ENCODE peak calls at places on chromosomes 16 and 17, in eight cellular contexts. One of them, this sample, is unnamed.
A peak's percentile ranks its signal among the peaks of the same experiment; 100 is the strongest.

GRCh38 chr17:32546031-32546444 is 59.2 kb downstream of the CDK5R1 start:
- DNase-seq in esophagus squamous epithelium: no peak
- DNase-seq in uterus: no peak
- DNase-seq in breast epithelium: no peak
- DNase-seq in ovary: no peak
- DNase-seq in gastrocnemius medialis: no peak
- DNase-seq in sigmoid colon: no peak
- DNase-seq in heart left ventricle: no peak
- DNase-seq in this sample: no peak

GRCh38 chr17:17054636-17055035 is 12.4 kb downstream of the MPRIP start:
- DNase-seq in gastrocnemius medialis: no peak
- DNase-seq in uterus: no peak
- DNase-seq in sigmoid colon: peak; percentile 34
- DNase-seq in esophagus squamous epithelium: no peak
- DNase-seq in heart left ventricle: no peak
- DNase-seq in ovary: no peak
- DNase-seq in breast epithelium: no peak
- DNase-seq in this sample: no peak

GRCh38 chr17:4908301-4908700 is 5.4 kb upstream of the CHRNE start:
- DNase-seq in esophagus squamous epithelium: no peak
- DNase-seq in heart left ventricle: no peak
- DNase-seq in sigmoid colon: no peak
- DNase-seq in breast epithelium: peak; percentile 81
- DNase-seq in gastrocnemius medialis: no peak
- DNase-seq in uterus: no peak
- DNase-seq in ovary: no peak
- DNase-seq in this sample: no peak

GRCh38 chr16:19704321-19705130 is 13.5 kb downstream of the KNOP1 start:
- DNase-seq in gastrocnemius medialis: peak; percentile 64
- DNase-seq in esophagus squamous epithelium: no peak
- DNase-seq in breast epithelium: no peak
- DNase-seq in ovary: peak; percentile 62
- DNase-seq in sigmoid colon: peak; percentile 69
- DNase-seq in uterus: no peak
- DNase-seq in heart left ventricle: no peak
- DNase-seq in this sample: no peak

GRCh38 chr16:23174622-23175021 is 7.9 kb upstream of the SCNN1G start:
- DNase-seq in esophagus squamous epithelium: no peak
- DNase-seq in breast epithelium: no peak
- DNase-seq in heart left ventricle: no peak
- DNase-seq in sigmoid colon: no peak
- DNase-seq in uterus: no peak
- DNase-seq in ovary: no peak
- DNase-seq in gastrocnemius medialis: no peak
- DNase-seq in this sample: no peak

GRCh38 chr16:57610611-57611010 is 17.8 kb upstream of the ADGRG1 start:
- DNase-seq in gastrocnemius medialis: no peak
- DNase-seq in uterus: no peak
- DNase-seq in esophagus squamous epithelium: no peak
- DNase-seq in breast epithelium: no peak
- DNase-seq in heart left ventricle: no peak
- DNase-seq in ovary: no peak
- DNase-seq in sigmoid colon: peak; percentile 30
- DNase-seq in this sample: no peak

GRCh38 chr16:19086322-19087199 is 19.1 kb downstream of the COQ7 start:
- DNase-seq in ovary: peak; percentile 79
- DNase-seq in breast epithelium: peak; percentile 63
- DNase-seq in esophagus squamous epithelium: no peak
- DNase-seq in heart left ventricle: peak; percentile 88
- DNase-seq in uterus: peak; percentile 73
- DNase-seq in sigmoid colon: peak; percentile 90
- DNase-seq in gastrocnemius medialis: peak; percentile 75
- DNase-seq in this sample: no peak

GRCh38 chr16:68360971-68361370 is 50.2 kb downstream of the PRMT7 start:
- DNase-seq in heart left ventricle: no peak
- DNase-seq in breast epithelium: no peak
- DNase-seq in uterus: no peak
- DNase-seq in ovary: no peak
- DNase-seq in esophagus squamous epithelium: no peak
- DNase-seq in gastrocnemius medialis: no peak
- DNase-seq in sigmoid colon: no peak
- DNase-seq in this sample: no peak

GRCh38 chr17:78185981-78186688 is 717 bp downstream of the TK1 start:
- DNase-seq in ovary: no peak
- DNase-seq in sigmoid colon: no peak
- DNase-seq in esophagus squamous epithelium: no peak
- DNase-seq in uterus: peak; percentile 31
- DNase-seq in breast epithelium: no peak
- DNase-seq in heart left ventricle: peak; percentile 64
- DNase-seq in gastrocnemius medialis: no peak
- DNase-seq in this sample: no peak

GRCh38 chr16:66369055-66369592 is 2.6 kb downstream of the CDH5 start:
- DNase-seq in uterus: peak; percentile 38
- DNase-seq in gastrocnemius medialis: no peak
- DNase-seq in sigmoid colon: no peak
- DNase-seq in breast epithelium: no peak
- DNase-seq in esophagus squamous epithelium: no peak
- DNase-seq in ovary: no peak
- DNase-seq in heart left ventricle: peak; percentile 63
- DNase-seq in this sample: no peak

GRCh38 chr16:17560548-17560947 is 89.8 kb upstream of the XYLT1 start:
- DNase-seq in breast epithelium: no peak
- DNase-seq in heart left ventricle: no peak
- DNase-seq in esophagus squamous epithelium: no peak
- DNase-seq in gastrocnemius medialis: no peak
- DNase-seq in sigmoid colon: no peak
- DNase-seq in ovary: no peak
- DNase-seq in uterus: no peak
- DNase-seq in this sample: no peak

GRCh38 chr17:22253007-22253406 is 560.7 kb downstream of the KCNJ18 start:
- DNase-seq in ovary: no peak
- DNase-seq in esophagus squamous epithelium: no peak
- DNase-seq in breast epithelium: no peak
- DNase-seq in heart left ventricle: no peak
- DNase-seq in sigmoid colon: no peak
- DNase-seq in gastrocnemius medialis: no peak
- DNase-seq in uterus: no peak
- DNase-seq in this sample: no peak

GRCh38 chr17:14373587-14374259 is 72.8 kb downstream of the HS3ST3B1 start:
- DNase-seq in heart left ventricle: no peak
- DNase-seq in esophagus squamous epithelium: no peak
- DNase-seq in ovary: no peak
- DNase-seq in breast epithelium: no peak
- DNase-seq in gastrocnemius medialis: no peak
- DNase-seq in sigmoid colon: no peak
- DNase-seq in uterus: no peak
- DNase-seq in this sample: no peak

GRCh38 chr17:48051706-48052486 is 3.7 kb downstream of the NFE2L1 start:
- DNase-seq in esophagus squamous epithelium: no peak
- DNase-seq in uterus: peak; percentile 91
- DNase-seq in heart left ventricle: peak; percentile 85
- DNase-seq in ovary: peak; percentile 85
- DNase-seq in gastrocnemius medialis: peak; percentile 96
- DNase-seq in sigmoid colon: peak; percentile 81
- DNase-seq in breast epithelium: peak; percentile 77
- DNase-seq in this sample: no peak

GRCh38 chr16:865026-865425 is 64.5 kb upstream of the GNG13 start:
- DNase-seq in gastrocnemius medialis: no peak
- DNase-seq in uterus: no peak
- DNase-seq in heart left ventricle: no peak
- DNase-seq in esophagus squamous epithelium: no peak
- DNase-seq in sigmoid colon: no peak
- DNase-seq in ovary: no peak
- DNase-seq in breast epithelium: no peak
- DNase-seq in this sample: no peak

DNA sequence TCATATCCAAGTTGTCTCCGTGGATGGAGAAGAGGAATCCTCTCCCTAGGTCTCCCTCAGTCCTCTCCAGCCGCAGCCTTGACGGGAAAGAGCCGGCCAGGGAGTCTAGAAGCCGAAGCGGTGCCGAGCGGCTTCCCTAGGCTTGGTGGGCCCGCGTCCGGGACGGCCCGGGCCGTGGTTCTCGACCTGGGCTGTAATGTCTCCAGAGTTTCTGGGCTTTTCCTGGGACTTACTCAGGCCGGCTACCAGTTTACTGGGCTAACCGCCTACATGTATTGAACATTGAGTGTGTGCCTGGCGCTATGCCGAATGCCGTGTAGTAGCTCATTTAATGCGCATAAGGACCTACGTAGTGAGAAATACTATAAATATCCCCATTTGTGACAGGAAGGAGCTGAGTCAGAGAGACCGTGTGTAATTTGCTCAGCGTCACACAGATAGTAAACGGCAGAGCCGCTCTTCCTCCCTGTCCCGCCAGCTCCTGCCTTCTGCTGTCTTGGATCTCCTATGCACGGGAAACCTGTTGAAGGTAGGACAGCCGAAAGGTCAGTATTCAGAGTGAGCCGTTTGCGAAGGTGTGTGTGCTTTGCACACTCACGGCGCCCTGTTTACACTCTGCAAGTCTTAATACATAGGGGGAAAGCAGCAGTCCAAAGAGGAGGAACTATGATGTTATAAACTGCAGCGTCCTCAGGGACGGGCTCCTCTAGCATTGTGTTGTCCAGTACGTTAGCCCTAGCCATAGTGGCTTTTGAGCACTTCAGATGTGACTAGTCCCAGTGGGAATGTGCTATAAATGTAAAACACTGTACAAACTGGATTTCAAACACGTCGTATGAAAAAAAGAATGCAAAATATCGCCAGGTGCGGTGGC is 723 bp upstream of the SPAG5 start:
- DNase-seq in breast epithelium: peak; percentile 34
- DNase-seq in gastrocnemius medialis: peak; percentile 43
- DNase-seq in uterus: peak; percentile 73
- DNase-seq in esophagus squamous epithelium: no peak
- DNase-seq in heart left ventricle: peak; percentile 61
- DNase-seq in sigmoid colon: peak; percentile 87
- DNase-seq in ovary: peak; percentile 80
- DNase-seq in this sample: peak; percentile 90
- TF ChIP-seq POLR2A in breast epithelium: no peak
- TF ChIP-seq POLR2A in gastrocnemius medialis: no peak
- TF ChIP-seq POLR2A in uterus: peak; percentile 18
- TF ChIP-seq POLR2A in esophagus squamous epithelium: no peak
- TF ChIP-seq POLR2A in heart left ventricle: no peak
- TF ChIP-seq POLR2A in sigmoid colon: no peak
- TF ChIP-seq POLR2A in ovary: no peak
- TF ChIP-seq POLR2A in this sample: no peak

GRCh38 chr17:7043544-7044268 is at the start of gene SLC16A11:
- DNase-seq in sigmoid colon: no peak
- DNase-seq in uterus: no peak
- DNase-seq in esophagus squamous epithelium: no peak
- DNase-seq in heart left ventricle: peak; percentile 63
- DNase-seq in gastrocnemius medialis: no peak
- DNase-seq in ovary: peak; percentile 42
- DNase-seq in breast epithelium: no peak
- DNase-seq in this sample: no peak
- H3K27me3 ChIP-seq in sigmoid colon: peaks cover 36% of the 10 kb centered on the region
- H3K27me3 ChIP-seq in uterus: peaks cover 15% of the 10 kb centered on the region
- H3K27me3 ChIP-seq in esophagus squamous epithelium: peaks cover 4% of the 10 kb centered on the region
- H3K27me3 ChIP-seq in heart left ventricle: peaks cover 20% of the 10 kb centered on the region
- H3K27me3 ChIP-seq in gastrocnemius medialis: peaks cover 21% of the 10 kb centered on the region
- H3K27me3 ChIP-seq in ovary: peaks cover 4% of the 10 kb centered on the region
- H3K27me3 ChIP-seq in breast epithelium: no peaks in the 10 kb centered on the region
- H3K27me3 ChIP-seq in this sample: no peaks in the 10 kb centered on the region

GRCh38 chr17:81404557-81405165 is 9.4 kb downstream of the BAHCC1 start:
- DNase-seq in gastrocnemius medialis: peak; percentile 66
- DNase-seq in breast epithelium: no peak
- DNase-seq in ovary: no peak
- DNase-seq in uterus: peak; percentile 72
- DNase-seq in heart left ventricle: peak; percentile 57
- DNase-seq in sigmoid colon: no peak
- DNase-seq in esophagus squamous epithelium: no peak
- DNase-seq in this sample: no peak
- TF ChIP-seq POLR2A in gastrocnemius medialis: peak; percentile 61
- TF ChIP-seq POLR2A in breast epithelium: no peak
- TF ChIP-seq POLR2A in ovary: no peak
- TF ChIP-seq POLR2A in uterus: no peak
- TF ChIP-seq POLR2A in heart left ventricle: peak; percentile 17
- TF ChIP-seq POLR2A in sigmoid colon: no peak
- TF ChIP-seq POLR2A in esophagus squamous epithelium: no peak
- TF ChIP-seq POLR2A in this sample: no peak

GRCh38 chr17:76972046-76972641 is 103.9 kb downstream of the MGAT5B start:
- DNase-seq in breast epithelium: no peak
- DNase-seq in uterus: no peak
- DNase-seq in heart left ventricle: no peak
- DNase-seq in sigmoid colon: no peak
- DNase-seq in gastrocnemius medialis: no peak
- DNase-seq in ovary: no peak
- DNase-seq in esophagus squamous epithelium: no peak
- DNase-seq in this sample: no peak

GRCh38 chr17:76967762-76968161 is 99.6 kb downstream of the MGAT5B start:
- DNase-seq in ovary: no peak
- DNase-seq in sigmoid colon: no peak
- DNase-seq in uterus: no peak
- DNase-seq in esophagus squamous epithelium: no peak
- DNase-seq in breast epithelium: no peak
- DNase-seq in heart left ventricle: no peak
- DNase-seq in gastrocnemius medialis: no peak
- DNase-seq in this sample: no peak

GRCh38 chr17:76969598-76970172 is 101.5 kb downstream of the MGAT5B start:
- DNase-seq in breast epithelium: no peak
- DNase-seq in heart left ventricle: no peak
- DNase-seq in sigmoid colon: no peak
- DNase-seq in gastrocnemius medialis: no peak
- DNase-seq in uterus: no peak
- DNase-seq in esophagus squamous epithelium: no peak
- DNase-seq in ovary: no peak
- DNase-seq in this sample: no peak

GRCh38 chr17:76966486-76967181 is 98.4 kb downstream of the MGAT5B start:
- DNase-seq in ovary: no peak
- DNase-seq in uterus: no peak
- DNase-seq in heart left ventricle: no peak
- DNase-seq in gastrocnemius medialis: no peak
- DNase-seq in sigmoid colon: no peak
- DNase-seq in esophagus squamous epithelium: no peak
- DNase-seq in breast epithelium: no peak
- DNase-seq in this sample: no peak

DNA sequence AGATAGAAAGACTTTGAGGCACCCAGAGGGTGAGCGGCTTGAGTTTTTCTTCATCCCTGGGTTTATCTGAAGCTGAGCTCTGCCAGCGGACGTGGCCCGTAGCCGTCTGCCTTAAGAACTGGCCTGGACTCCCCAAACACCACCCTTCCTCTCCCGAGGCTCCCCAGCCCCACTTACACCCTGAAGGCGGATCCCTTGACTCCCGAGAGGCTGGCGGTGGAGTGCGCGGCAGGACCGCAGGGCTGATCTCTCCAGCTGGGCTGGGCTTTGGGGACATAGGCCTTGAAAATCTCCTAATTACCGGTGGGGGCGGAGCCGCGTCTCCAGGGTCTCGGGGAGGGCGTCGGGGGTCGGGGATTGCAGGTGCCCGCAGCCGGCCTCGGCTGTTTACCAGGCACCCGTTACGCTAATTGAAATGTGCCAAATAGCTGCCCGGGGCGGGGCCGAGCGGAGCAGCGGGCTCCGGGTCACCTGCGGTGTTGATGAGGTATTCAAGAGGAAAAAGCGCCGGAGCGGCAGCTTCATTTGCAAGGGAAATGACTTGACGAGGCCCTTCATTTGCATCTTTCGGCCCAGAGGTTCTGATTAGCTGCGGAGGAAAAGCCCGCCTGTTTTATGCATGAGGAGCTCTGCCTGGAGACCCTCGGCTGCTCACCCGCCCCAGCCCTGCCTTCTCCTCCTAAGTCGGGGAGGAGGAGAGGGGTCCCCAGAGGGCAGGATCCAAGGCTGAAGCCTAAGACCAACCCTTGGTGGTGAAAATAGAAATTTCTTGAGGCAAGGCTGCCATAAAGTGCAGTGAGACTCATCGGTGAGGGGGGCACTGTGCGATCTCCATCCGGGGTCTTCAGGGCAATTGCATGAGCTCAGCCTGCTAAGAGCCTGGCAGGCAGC is 100.7 kb downstream of the MGAT5B start:
- DNase-seq in uterus: no peak
- DNase-seq in sigmoid colon: no peak
- DNase-seq in heart left ventricle: no peak
- DNase-seq in ovary: no peak
- DNase-seq in breast epithelium: no peak
- DNase-seq in gastrocnemius medialis: no peak
- DNase-seq in esophagus squamous epithelium: no peak
- DNase-seq in this sample: no peak
- H3K27me3 ChIP-seq in uterus: peaks cover 7% of the 10 kb centered on the region
- H3K27me3 ChIP-seq in sigmoid colon: peaks cover 59% of the 10 kb centered on the region
- H3K27me3 ChIP-seq in heart left ventricle: peaks cover 10% of the 10 kb centered on the region
- H3K27me3 ChIP-seq in ovary: no peaks in the 10 kb centered on the region
- H3K27me3 ChIP-seq in breast epithelium: no peaks in the 10 kb centered on the region
- H3K27me3 ChIP-seq in gastrocnemius medialis: peaks cover 37% of the 10 kb centered on the region
- H3K27me3 ChIP-seq in esophagus squamous epithelium: peaks cover 3% of the 10 kb centered on the region
- H3K27me3 ChIP-seq in this sample: peaks cover 7% of the 10 kb centered on the region